ENCODE peak calls at places on chromosome 15, in four cellular contexts. One of them, this sample, is unnamed.

GRCh38 chr15:79724312-79724711 is 172.5 kb downstream of the MTHFS start:
- DNase-seq in uterus: no peak
- DNase-seq in GM06990: no peak
- DNase-seq in progenitor cell of endocrine pancreas: no peak
- DNase-seq in this sample: no peak

GRCh38 chr15:89761009-89761831 is 10.2 kb upstream of the MESP1 start:
- DNase-seq in uterus: no peak
- DNase-seq in GM06990: no peak
- DNase-seq in progenitor cell of endocrine pancreas: no peak
- DNase-seq in this sample: no peak

GRCh38 chr15:93943607-93944006 is 287.8 kb upstream of the MCTP2 start:
- DNase-seq in uterus: no peak
- DNase-seq in GM06990: no peak
- DNase-seq in progenitor cell of endocrine pancreas: no peak
- DNase-seq in this sample: no peak

GRCh38 chr15:48696627-48697312 is 51.3 kb upstream of the FBN1 start:
- DNase-seq in uterus: no peak
- DNase-seq in GM06990: no peak
- DNase-seq in progenitor cell of endocrine pancreas: no peak
- DNase-seq in this sample: no peak

GRCh38 chr15:84816694-84817460 is at the start of gene ALPK3:
- DNase-seq in uterus: no peak
- DNase-seq in GM06990: no peak
- DNase-seq in progenitor cell of endocrine pancreas: peak
- DNase-seq in this sample: peak

GRCh38 chr15:62545392-62546227 is 380.5 kb upstream of the C2CD4B start:
- DNase-seq in uterus: peak
- DNase-seq in GM06990: no peak
- DNase-seq in progenitor cell of endocrine pancreas: no peak
- DNase-seq in this sample: no peak

GRCh38 chr15:90810354-90810753 is 58.0 kb upstream of the FURIN start:
- DNase-seq in uterus: no peak
- DNase-seq in GM06990: no peak
- DNase-seq in progenitor cell of endocrine pancreas: no peak
- DNase-seq in this sample: no peak

GRCh38 chr15:96326551-96327154 is 3.8 kb upstream of the NR2F2 start:
- DNase-seq in uterus: peak
- DNase-seq in GM06990: no peak
- DNase-seq in progenitor cell of endocrine pancreas: no peak
- DNase-seq in this sample: no peak

GRCh38 chr15:20345401-20345958 is 196.1 kb downstream of the GOLGA6L6 start:
- DNase-seq in uterus: no peak
- DNase-seq in GM06990: no peak
- DNase-seq in progenitor cell of endocrine pancreas: no peak
- DNase-seq in this sample: peak

GRCh38 chr15:32730677-32731654 is 13.2 kb downstream of the GREM1 start:
- DNase-seq in uterus: no peak
- DNase-seq in GM06990: no peak
- DNase-seq in progenitor cell of endocrine pancreas: no peak
- DNase-seq in this sample: no peak

GRCh38 chr15:70492240-70493177 is 270.8 kb downstream of the UACA start:
- DNase-seq in uterus: no peak
- DNase-seq in GM06990: peak
- DNase-seq in progenitor cell of endocrine pancreas: no peak
- DNase-seq in this sample: peak

GRCh38 chr15:35630985-35631384 is 85.0 kb upstream of the DPH6 start:
- DNase-seq in uterus: no peak
- DNase-seq in GM06990: no peak
- DNase-seq in progenitor cell of endocrine pancreas: no peak
- DNase-seq in this sample: no peak

GRCh38 chr15:99424978-99425665 is 140.7 kb upstream of the MEF2A start:
- DNase-seq in uterus: peak
- DNase-seq in GM06990: no peak
- DNase-seq in progenitor cell of endocrine pancreas: no peak
- DNase-seq in this sample: peak

GRCh38 chr15:99424131-99424571 is 141.6 kb upstream of the MEF2A start:
- DNase-seq in uterus: peak
- DNase-seq in GM06990: no peak
- DNase-seq in progenitor cell of endocrine pancreas: no peak
- DNase-seq in this sample: no peak

GRCh38 chr15:99427210-99427609 is 138.6 kb upstream of the MEF2A start:
- DNase-seq in uterus: no peak
- DNase-seq in GM06990: no peak
- DNase-seq in progenitor cell of endocrine pancreas: no peak
- DNase-seq in this sample: no peak

GRCh38 chr15:99426431-99427105 is 139.2 kb upstream of the MEF2A start:
- DNase-seq in uterus: peak
- DNase-seq in GM06990: no peak
- DNase-seq in progenitor cell of endocrine pancreas: no peak
- DNase-seq in this sample: no peak

DNA sequence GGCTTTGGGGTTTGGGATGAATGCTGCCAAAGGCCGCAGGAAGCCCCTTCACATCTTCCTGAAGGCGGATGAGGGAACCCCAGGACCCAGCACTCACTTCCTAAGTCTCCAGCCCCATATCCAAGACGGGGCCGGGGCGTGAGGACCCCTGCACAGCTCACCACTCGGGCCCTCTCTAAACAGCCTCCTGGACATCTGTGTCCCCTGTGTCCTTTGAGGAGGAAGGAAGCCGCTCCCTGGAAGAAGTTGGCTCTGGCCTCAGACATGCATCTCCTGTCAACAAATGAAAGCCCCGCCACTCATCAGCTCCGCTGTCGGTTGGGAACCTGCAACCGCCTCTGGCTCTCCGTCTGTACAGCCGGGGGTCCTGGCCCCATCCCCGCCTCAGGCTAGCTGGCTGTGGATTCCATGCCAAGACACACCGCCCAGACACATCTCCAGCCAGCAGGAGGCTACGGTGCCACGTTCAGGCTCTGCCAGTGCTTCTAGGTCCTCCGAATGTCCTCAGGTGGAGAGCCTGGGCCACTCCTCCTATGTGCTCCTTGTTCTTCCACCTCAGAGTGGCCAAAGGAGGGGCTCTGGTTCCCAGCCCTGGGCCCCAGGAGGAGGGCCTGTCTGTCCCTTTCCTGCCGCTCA is 140.0 kb upstream of the MEF2A start:
- DNase-seq in uterus: peak
- DNase-seq in GM06990: no peak
- DNase-seq in progenitor cell of endocrine pancreas: no peak
- DNase-seq in this sample: no peak
- TF ChIP-seq CTCF in uterus: no peak
- TF ChIP-seq CTCF in GM06990: no peak
- TF ChIP-seq CTCF in progenitor cell of endocrine pancreas: no peak
- TF ChIP-seq CTCF in this sample: no peak

GRCh38 chr15:60672400-60672799 is 193.5 kb upstream of the ICE2 start:
- DNase-seq in uterus: no peak
- DNase-seq in GM06990: no peak
- DNase-seq in progenitor cell of endocrine pancreas: no peak
- DNase-seq in this sample: no peak
- TF ChIP-seq CTCF in uterus: no peak
- TF ChIP-seq CTCF in GM06990: peak
- TF ChIP-seq CTCF in progenitor cell of endocrine pancreas: no peak
- TF ChIP-seq CTCF in this sample: no peak

GRCh38 chr15:56929389-56929788 is 10.9 kb downstream of the TCF12 start:
- DNase-seq in uterus: no peak
- DNase-seq in GM06990: no peak
- DNase-seq in progenitor cell of endocrine pancreas: no peak
- DNase-seq in this sample: no peak
- TF ChIP-seq CTCF in uterus: no peak
- TF ChIP-seq CTCF in GM06990: no peak
- TF ChIP-seq CTCF in progenitor cell of endocrine pancreas: no peak
- TF ChIP-seq CTCF in this sample: no peak

GRCh38 chr15:72174551-72175165 is 22.9 kb downstream of the GRAMD2A start:
- DNase-seq in uterus: no peak
- DNase-seq in GM06990: no peak
- DNase-seq in progenitor cell of endocrine pancreas: no peak
- DNase-seq in this sample: no peak

GRCh38 chr15:72172796-72173195 is 24.8 kb downstream of the GRAMD2A start:
- DNase-seq in uterus: no peak
- DNase-seq in GM06990: no peak
- DNase-seq in progenitor cell of endocrine pancreas: no peak
- DNase-seq in this sample: no peak

GRCh38 chr15:72173401-72173800 is 24.2 kb downstream of the GRAMD2A start:
- DNase-seq in uterus: no peak
- DNase-seq in GM06990: no peak
- DNase-seq in progenitor cell of endocrine pancreas: no peak
- DNase-seq in this sample: no peak

GRCh38 chr15:72175186-72176044 is 22.2 kb downstream of the GRAMD2A start:
- DNase-seq in uterus: no peak
- DNase-seq in GM06990: no peak
- DNase-seq in progenitor cell of endocrine pancreas: no peak
- DNase-seq in this sample: no peak

GRCh38 chr15:72173864-72174550 is 23.6 kb downstream of the GRAMD2A start:
- DNase-seq in uterus: no peak
- DNase-seq in GM06990: no peak
- DNase-seq in progenitor cell of endocrine pancreas: no peak
- DNase-seq in this sample: no peak
- TF ChIP-seq CTCF in uterus: no peak
- TF ChIP-seq CTCF in GM06990: no peak
- TF ChIP-seq CTCF in progenitor cell of endocrine pancreas: no peak
- TF ChIP-seq CTCF in this sample: no peak

GRCh38 chr15:24772256-24772655 is 96.7 kb downstream of the NPAP1 start:
- DNase-seq in uterus: no peak
- DNase-seq in GM06990: no peak
- DNase-seq in progenitor cell of endocrine pancreas: no peak
- DNase-seq in this sample: no peak

GRCh38 chr15:24772709-24773373 is 97.3 kb downstream of the NPAP1 start:
- DNase-seq in uterus: peak
- DNase-seq in GM06990: peak
- DNase-seq in progenitor cell of endocrine pancreas: peak
- DNase-seq in this sample: peak

DNA sequence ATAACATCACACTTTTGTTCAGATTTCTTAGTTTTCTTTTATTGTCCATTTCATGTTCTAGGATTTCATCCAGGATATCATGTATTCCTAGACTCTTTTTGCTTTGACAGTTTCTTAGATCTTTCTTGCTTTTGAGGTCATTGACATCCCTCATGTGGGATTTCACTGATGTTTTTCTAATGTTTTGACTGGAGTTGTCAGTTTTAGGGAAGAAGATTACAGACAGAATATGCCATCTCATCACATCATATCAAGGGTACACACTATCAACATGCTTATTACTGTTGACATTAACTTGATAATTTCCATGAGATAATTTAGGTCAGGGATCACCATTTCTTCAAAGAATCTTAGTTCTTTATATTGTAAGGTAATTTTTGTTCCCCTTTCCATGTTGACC is 101.7 kb downstream of the NPAP1 start:
- DNase-seq in uterus: no peak
- DNase-seq in GM06990: no peak
- DNase-seq in progenitor cell of endocrine pancreas: no peak
- DNase-seq in this sample: no peak
- TF ChIP-seq CTCF in uterus: no peak
- TF ChIP-seq CTCF in GM06990: no peak
- TF ChIP-seq CTCF in progenitor cell of endocrine pancreas: no peak
- TF ChIP-seq CTCF in this sample: no peak

GRCh38 chr15:92332125-92332899 is 61.4 kb upstream of the ST8SIA2 start:
- DNase-seq in uterus: no peak
- DNase-seq in GM06990: no peak
- DNase-seq in progenitor cell of endocrine pancreas: no peak
- DNase-seq in this sample: no peak
- TF ChIP-seq CTCF in uterus: no peak
- TF ChIP-seq CTCF in GM06990: no peak
- TF ChIP-seq CTCF in progenitor cell of endocrine pancreas: no peak
- TF ChIP-seq CTCF in this sample: no peak

DNA sequence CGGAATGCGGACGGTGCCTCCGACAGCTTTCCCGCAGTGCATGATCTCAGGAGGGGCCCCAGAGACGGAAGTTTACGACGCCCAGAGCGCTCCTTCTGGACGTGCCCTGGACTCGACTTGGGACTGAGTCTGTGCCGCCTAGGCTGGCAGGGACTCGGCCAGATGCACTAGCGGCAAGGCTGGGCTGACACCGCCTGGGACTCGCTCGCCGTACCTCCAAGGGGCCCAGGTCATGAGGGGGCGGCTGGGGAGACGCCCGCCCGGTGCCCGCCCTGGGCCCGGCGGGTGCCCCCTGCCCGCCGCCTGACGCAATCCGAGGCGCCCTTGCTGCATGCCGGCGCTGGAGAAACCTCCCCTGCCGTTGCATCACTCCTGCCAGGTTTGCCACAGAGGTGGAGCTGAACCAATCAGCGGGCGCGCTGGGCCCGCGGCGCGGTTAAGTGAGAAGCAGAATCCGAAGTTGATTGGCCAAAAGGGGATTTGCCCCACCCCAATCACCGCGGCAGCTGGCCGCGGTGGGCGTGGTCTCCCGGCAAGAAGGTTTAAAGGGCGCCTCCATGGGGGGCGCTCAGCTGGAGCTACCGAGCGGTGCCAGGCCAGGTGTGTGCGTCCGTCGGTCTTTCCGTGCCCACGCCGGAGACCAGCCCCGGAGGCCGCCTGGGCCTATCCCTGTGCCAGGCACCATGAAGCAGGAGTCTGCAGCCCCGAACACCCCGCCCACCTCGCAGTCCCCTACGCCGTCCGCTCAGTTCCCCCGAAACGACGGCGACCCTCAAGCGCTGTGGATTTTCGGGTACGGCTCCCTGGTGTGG is at the start of gene CHAC1:
- DNase-seq in uterus: peak
- DNase-seq in GM06990: peak
- DNase-seq in progenitor cell of endocrine pancreas: peak
- DNase-seq in this sample: peak
- TF ChIP-seq CTCF in uterus: peak
- TF ChIP-seq CTCF in GM06990: no peak
- TF ChIP-seq CTCF in progenitor cell of endocrine pancreas: peak
- TF ChIP-seq CTCF in this sample: peak

DNA sequence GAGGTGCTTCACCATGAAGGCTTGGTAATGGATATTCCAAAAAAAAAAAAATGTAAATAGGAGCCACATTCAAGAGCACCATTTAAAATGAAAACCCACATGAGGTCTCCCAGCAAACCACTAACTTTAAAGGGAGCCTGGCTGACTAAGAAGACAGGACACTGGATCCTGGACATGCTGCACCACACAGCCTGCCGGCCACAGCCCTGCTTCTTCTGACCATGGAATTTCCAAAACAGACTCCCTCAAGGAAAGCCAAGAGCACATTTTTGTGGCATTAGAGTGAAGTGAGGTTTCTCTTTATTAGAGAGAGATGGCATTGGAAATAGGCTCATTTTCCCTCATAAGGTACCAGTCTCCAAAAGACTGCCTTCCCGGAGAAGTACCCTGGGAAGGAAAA is 113.9 kb downstream of the RORA start:
- DNase-seq in uterus: no peak
- DNase-seq in GM06990: no peak
- DNase-seq in progenitor cell of endocrine pancreas: no peak
- DNase-seq in this sample: no peak
- TF ChIP-seq CTCF in uterus: no peak
- TF ChIP-seq CTCF in GM06990: no peak
- TF ChIP-seq CTCF in progenitor cell of endocrine pancreas: no peak
- TF ChIP-seq CTCF in this sample: no peak

GRCh38 chr15:92693922-92694331 is 38.4 kb upstream of the FAM174B start:
- DNase-seq in uterus: no peak
- DNase-seq in GM06990: no peak
- DNase-seq in progenitor cell of endocrine pancreas: no peak
- DNase-seq in this sample: no peak
- TF ChIP-seq CTCF in uterus: no peak
- TF ChIP-seq CTCF in GM06990: peak
- TF ChIP-seq CTCF in progenitor cell of endocrine pancreas: peak
- TF ChIP-seq CTCF in this sample: peak